ENCODE peak calls at places on chromosome 1, in eight cellular contexts. One of them, this sample, is unnamed.
A peak's percentile ranks its signal among the peaks of the same experiment; 100 is the strongest.

GRCh38 chr1:232943679-232944252 is 6.6 kb upstream of the NTPCR start:
- ATAC-seq in activated T-cell treated with anti-CD3 and anti-CD28 coated beads, Interleukin-2, amount 50 U/mL, for 72 hours: peak; percentile 62
- ATAC-seq in activated naive CD4-positive, alpha-beta T cell treated with anti-CD3 and anti-CD28 coated beads, Interleukin-2, amount 50 U/mL, for 72 hours: peak; percentile 78
- ATAC-seq in lung: no peak
- ATAC-seq in upper lobe of right lung: no peak
- ATAC-seq in activated CD8-positive, alpha-beta T cell treated with anti-CD3 and anti-CD28 coated beads, Interleukin-2, amount 10 ng/mL, durations not matched to agents 7 days and 5 days: no peak
- ATAC-seq in effector memory CD8-positive, alpha-beta T cell: no peak
- ATAC-seq in Right ventricle myocardium superior: no peak
- ATAC-seq in this sample: peak; percentile 78

GRCh38 chr1:3372317-3372716 is 82.1 kb upstream of the ARHGEF16 start:
- ATAC-seq in activated T-cell treated with anti-CD3 and anti-CD28 coated beads, Interleukin-2, amount 50 U/mL, for 72 hours: peak; percentile 79
- ATAC-seq in activated naive CD4-positive, alpha-beta T cell treated with anti-CD3 and anti-CD28 coated beads, Interleukin-2, amount 50 U/mL, for 72 hours: peak; percentile 59
- ATAC-seq in lung: no peak
- ATAC-seq in upper lobe of right lung: no peak
- ATAC-seq in activated CD8-positive, alpha-beta T cell treated with anti-CD3 and anti-CD28 coated beads, Interleukin-2, amount 10 ng/mL, durations not matched to agents 7 days and 5 days: peak; percentile 75
- ATAC-seq in effector memory CD8-positive, alpha-beta T cell: peak; percentile 78
- ATAC-seq in Right ventricle myocardium superior: no peak
- ATAC-seq in this sample: peak; percentile 76

GRCh38 chr1:167518331-167518700 is at the start of gene CD247:
- ATAC-seq in activated T-cell treated with anti-CD3 and anti-CD28 coated beads, Interleukin-2, amount 50 U/mL, for 72 hours: peak; percentile 43
- ATAC-seq in activated naive CD4-positive, alpha-beta T cell treated with anti-CD3 and anti-CD28 coated beads, Interleukin-2, amount 50 U/mL, for 72 hours: no peak
- ATAC-seq in lung: no peak
- ATAC-seq in upper lobe of right lung: peak; percentile 53
- ATAC-seq in activated CD8-positive, alpha-beta T cell treated with anti-CD3 and anti-CD28 coated beads, Interleukin-2, amount 10 ng/mL, durations not matched to agents 7 days and 5 days: peak; percentile 67
- ATAC-seq in effector memory CD8-positive, alpha-beta T cell: peak; percentile 73
- ATAC-seq in Right ventricle myocardium superior: no peak
- ATAC-seq in this sample: peak; percentile 41

GRCh38 chr1:46691997-46692790 is 20.5 kb downstream of the TEX38 start:
- ATAC-seq in activated T-cell treated with anti-CD3 and anti-CD28 coated beads, Interleukin-2, amount 50 U/mL, for 72 hours: no peak
- ATAC-seq in activated naive CD4-positive, alpha-beta T cell treated with anti-CD3 and anti-CD28 coated beads, Interleukin-2, amount 50 U/mL, for 72 hours: no peak
- ATAC-seq in lung: no peak
- ATAC-seq in upper lobe of right lung: no peak
- ATAC-seq in activated CD8-positive, alpha-beta T cell treated with anti-CD3 and anti-CD28 coated beads, Interleukin-2, amount 10 ng/mL, durations not matched to agents 7 days and 5 days: no peak
- ATAC-seq in effector memory CD8-positive, alpha-beta T cell: no peak
- ATAC-seq in Right ventricle myocardium superior: peak; percentile 32
- ATAC-seq in this sample: no peak

GRCh38 chr1:183589836-183590224 is 429 bp downstream of the NCF2 start:
- ATAC-seq in activated T-cell treated with anti-CD3 and anti-CD28 coated beads, Interleukin-2, amount 50 U/mL, for 72 hours: peak; percentile 2
- ATAC-seq in activated naive CD4-positive, alpha-beta T cell treated with anti-CD3 and anti-CD28 coated beads, Interleukin-2, amount 50 U/mL, for 72 hours: no peak
- ATAC-seq in lung: no peak
- ATAC-seq in upper lobe of right lung: peak; percentile 9
- ATAC-seq in activated CD8-positive, alpha-beta T cell treated with anti-CD3 and anti-CD28 coated beads, Interleukin-2, amount 10 ng/mL, durations not matched to agents 7 days and 5 days: no peak
- ATAC-seq in effector memory CD8-positive, alpha-beta T cell: no peak
- ATAC-seq in Right ventricle myocardium superior: no peak
- ATAC-seq in this sample: no peak

GRCh38 chr1:14660795-14661194 is 62.3 kb downstream of the KAZN start:
- ATAC-seq in activated T-cell treated with anti-CD3 and anti-CD28 coated beads, Interleukin-2, amount 50 U/mL, for 72 hours: no peak
- ATAC-seq in activated naive CD4-positive, alpha-beta T cell treated with anti-CD3 and anti-CD28 coated beads, Interleukin-2, amount 50 U/mL, for 72 hours: no peak
- ATAC-seq in lung: no peak
- ATAC-seq in upper lobe of right lung: no peak
- ATAC-seq in activated CD8-positive, alpha-beta T cell treated with anti-CD3 and anti-CD28 coated beads, Interleukin-2, amount 10 ng/mL, durations not matched to agents 7 days and 5 days: no peak
- ATAC-seq in effector memory CD8-positive, alpha-beta T cell: no peak
- ATAC-seq in Right ventricle myocardium superior: peak; percentile 58
- ATAC-seq in this sample: no peak

GRCh38 chr1:161037661-161038522 is 872 bp downstream of the TSTD1 start:
- ATAC-seq in activated T-cell treated with anti-CD3 and anti-CD28 coated beads, Interleukin-2, amount 50 U/mL, for 72 hours: no peak
- ATAC-seq in activated naive CD4-positive, alpha-beta T cell treated with anti-CD3 and anti-CD28 coated beads, Interleukin-2, amount 50 U/mL, for 72 hours: no peak
- ATAC-seq in lung: peak; percentile 34
- ATAC-seq in upper lobe of right lung: peak; percentile 22
- ATAC-seq in activated CD8-positive, alpha-beta T cell treated with anti-CD3 and anti-CD28 coated beads, Interleukin-2, amount 10 ng/mL, durations not matched to agents 7 days and 5 days: no peak
- ATAC-seq in effector memory CD8-positive, alpha-beta T cell: no peak
- ATAC-seq in Right ventricle myocardium superior: no peak
- ATAC-seq in this sample: no peak

GRCh38 chr1:1894354-1895049 is 3.6 kb upstream of the GNB1 start:
- ATAC-seq in activated T-cell treated with anti-CD3 and anti-CD28 coated beads, Interleukin-2, amount 50 U/mL, for 72 hours: no peak
- ATAC-seq in activated naive CD4-positive, alpha-beta T cell treated with anti-CD3 and anti-CD28 coated beads, Interleukin-2, amount 50 U/mL, for 72 hours: no peak
- ATAC-seq in lung: no peak
- ATAC-seq in upper lobe of right lung: peak; percentile 0
- ATAC-seq in activated CD8-positive, alpha-beta T cell treated with anti-CD3 and anti-CD28 coated beads, Interleukin-2, amount 10 ng/mL, durations not matched to agents 7 days and 5 days: no peak
- ATAC-seq in effector memory CD8-positive, alpha-beta T cell: no peak
- ATAC-seq in Right ventricle myocardium superior: peak; percentile 33
- ATAC-seq in this sample: no peak

GRCh38 chr1:31587720-31588423 is 11.6 kb downstream of the TINAGL1 start:
- ATAC-seq in activated T-cell treated with anti-CD3 and anti-CD28 coated beads, Interleukin-2, amount 50 U/mL, for 72 hours: peak; percentile 70
- ATAC-seq in activated naive CD4-positive, alpha-beta T cell treated with anti-CD3 and anti-CD28 coated beads, Interleukin-2, amount 50 U/mL, for 72 hours: peak; percentile 80
- ATAC-seq in lung: no peak
- ATAC-seq in upper lobe of right lung: peak; percentile 70
- ATAC-seq in activated CD8-positive, alpha-beta T cell treated with anti-CD3 and anti-CD28 coated beads, Interleukin-2, amount 10 ng/mL, durations not matched to agents 7 days and 5 days: peak; percentile 62
- ATAC-seq in effector memory CD8-positive, alpha-beta T cell: peak; percentile 44
- ATAC-seq in Right ventricle myocardium superior: peak; percentile 50
- ATAC-seq in this sample: peak; percentile 72

GRCh38 chr1:31703431-31704260 is at the start of gene COL16A1:
- ATAC-seq in activated T-cell treated with anti-CD3 and anti-CD28 coated beads, Interleukin-2, amount 50 U/mL, for 72 hours: no peak
- ATAC-seq in activated naive CD4-positive, alpha-beta T cell treated with anti-CD3 and anti-CD28 coated beads, Interleukin-2, amount 50 U/mL, for 72 hours: no peak
- ATAC-seq in lung: no peak
- ATAC-seq in upper lobe of right lung: peak; percentile 38
- ATAC-seq in activated CD8-positive, alpha-beta T cell treated with anti-CD3 and anti-CD28 coated beads, Interleukin-2, amount 10 ng/mL, durations not matched to agents 7 days and 5 days: no peak
- ATAC-seq in effector memory CD8-positive, alpha-beta T cell: no peak
- ATAC-seq in Right ventricle myocardium superior: peak; percentile 72
- ATAC-seq in this sample: no peak

GRCh38 chr1:64721135-64721534 is 23.7 kb upstream of the RAVER2 start:
- ATAC-seq in activated T-cell treated with anti-CD3 and anti-CD28 coated beads, Interleukin-2, amount 50 U/mL, for 72 hours: no peak
- ATAC-seq in activated naive CD4-positive, alpha-beta T cell treated with anti-CD3 and anti-CD28 coated beads, Interleukin-2, amount 50 U/mL, for 72 hours: no peak
- ATAC-seq in lung: no peak
- ATAC-seq in upper lobe of right lung: no peak
- ATAC-seq in activated CD8-positive, alpha-beta T cell treated with anti-CD3 and anti-CD28 coated beads, Interleukin-2, amount 10 ng/mL, durations not matched to agents 7 days and 5 days: no peak
- ATAC-seq in effector memory CD8-positive, alpha-beta T cell: no peak
- ATAC-seq in Right ventricle myocardium superior: no peak
- ATAC-seq in this sample: no peak

GRCh38 chr1:162855461-162856150 is 5.4 kb downstream of the CCDC190 start:
- ATAC-seq in activated T-cell treated with anti-CD3 and anti-CD28 coated beads, Interleukin-2, amount 50 U/mL, for 72 hours: no peak
- ATAC-seq in activated naive CD4-positive, alpha-beta T cell treated with anti-CD3 and anti-CD28 coated beads, Interleukin-2, amount 50 U/mL, for 72 hours: no peak
- ATAC-seq in lung: no peak
- ATAC-seq in upper lobe of right lung: no peak
- ATAC-seq in activated CD8-positive, alpha-beta T cell treated with anti-CD3 and anti-CD28 coated beads, Interleukin-2, amount 10 ng/mL, durations not matched to agents 7 days and 5 days: no peak
- ATAC-seq in effector memory CD8-positive, alpha-beta T cell: no peak
- ATAC-seq in Right ventricle myocardium superior: no peak
- ATAC-seq in this sample: no peak

GRCh38 chr1:167904641-167905040 is 9.3 kb downstream of the ADCY10 start:
- ATAC-seq in activated T-cell treated with anti-CD3 and anti-CD28 coated beads, Interleukin-2, amount 50 U/mL, for 72 hours: no peak
- ATAC-seq in activated naive CD4-positive, alpha-beta T cell treated with anti-CD3 and anti-CD28 coated beads, Interleukin-2, amount 50 U/mL, for 72 hours: no peak
- ATAC-seq in lung: peak; percentile 19
- ATAC-seq in upper lobe of right lung: peak; percentile 34
- ATAC-seq in activated CD8-positive, alpha-beta T cell treated with anti-CD3 and anti-CD28 coated beads, Interleukin-2, amount 10 ng/mL, durations not matched to agents 7 days and 5 days: no peak
- ATAC-seq in effector memory CD8-positive, alpha-beta T cell: no peak
- ATAC-seq in Right ventricle myocardium superior: no peak
- ATAC-seq in this sample: peak; percentile 19

GRCh38 chr1:1954831-1955441 is 35.9 kb upstream of the TMEM52 start:
- ATAC-seq in activated T-cell treated with anti-CD3 and anti-CD28 coated beads, Interleukin-2, amount 50 U/mL, for 72 hours: no peak
- ATAC-seq in activated naive CD4-positive, alpha-beta T cell treated with anti-CD3 and anti-CD28 coated beads, Interleukin-2, amount 50 U/mL, for 72 hours: no peak
- ATAC-seq in lung: no peak
- ATAC-seq in upper lobe of right lung: no peak
- ATAC-seq in activated CD8-positive, alpha-beta T cell treated with anti-CD3 and anti-CD28 coated beads, Interleukin-2, amount 10 ng/mL, durations not matched to agents 7 days and 5 days: no peak
- ATAC-seq in effector memory CD8-positive, alpha-beta T cell: peak; percentile 26
- ATAC-seq in Right ventricle myocardium superior: no peak
- ATAC-seq in this sample: peak; percentile 45

GRCh38 chr1:241622708-241623107 is 17.5 kb downstream of the CHML start:
- ATAC-seq in activated T-cell treated with anti-CD3 and anti-CD28 coated beads, Interleukin-2, amount 50 U/mL, for 72 hours: no peak
- ATAC-seq in activated naive CD4-positive, alpha-beta T cell treated with anti-CD3 and anti-CD28 coated beads, Interleukin-2, amount 50 U/mL, for 72 hours: no peak
- ATAC-seq in lung: no peak
- ATAC-seq in upper lobe of right lung: peak; percentile 75
- ATAC-seq in activated CD8-positive, alpha-beta T cell treated with anti-CD3 and anti-CD28 coated beads, Interleukin-2, amount 10 ng/mL, durations not matched to agents 7 days and 5 days: no peak
- ATAC-seq in effector memory CD8-positive, alpha-beta T cell: no peak
- ATAC-seq in Right ventricle myocardium superior: peak; percentile 45
- ATAC-seq in this sample: no peak

GRCh38 chr1:97599447-97599846 is 321.4 kb downstream of the DPYD start:
- ATAC-seq in activated T-cell treated with anti-CD3 and anti-CD28 coated beads, Interleukin-2, amount 50 U/mL, for 72 hours: peak; percentile 98
- ATAC-seq in activated naive CD4-positive, alpha-beta T cell treated with anti-CD3 and anti-CD28 coated beads, Interleukin-2, amount 50 U/mL, for 72 hours: peak; percentile 90
- ATAC-seq in lung: no peak
- ATAC-seq in upper lobe of right lung: no peak
- ATAC-seq in activated CD8-positive, alpha-beta T cell treated with anti-CD3 and anti-CD28 coated beads, Interleukin-2, amount 10 ng/mL, durations not matched to agents 7 days and 5 days: no peak
- ATAC-seq in effector memory CD8-positive, alpha-beta T cell: no peak
- ATAC-seq in Right ventricle myocardium superior: no peak
- ATAC-seq in this sample: peak; percentile 86

GRCh38 chr1:236397173-236397759 is 3.2 kb downstream of the EDARADD start:
- ATAC-seq in activated T-cell treated with anti-CD3 and anti-CD28 coated beads, Interleukin-2, amount 50 U/mL, for 72 hours: no peak
- ATAC-seq in activated naive CD4-positive, alpha-beta T cell treated with anti-CD3 and anti-CD28 coated beads, Interleukin-2, amount 50 U/mL, for 72 hours: no peak
- ATAC-seq in lung: no peak
- ATAC-seq in upper lobe of right lung: no peak
- ATAC-seq in activated CD8-positive, alpha-beta T cell treated with anti-CD3 and anti-CD28 coated beads, Interleukin-2, amount 10 ng/mL, durations not matched to agents 7 days and 5 days: no peak
- ATAC-seq in effector memory CD8-positive, alpha-beta T cell: no peak
- ATAC-seq in Right ventricle myocardium superior: no peak
- ATAC-seq in this sample: no peak

GRCh38 chr1:224735159-224735558 is 119.0 kb downstream of the CNIH3 start:
- ATAC-seq in activated T-cell treated with anti-CD3 and anti-CD28 coated beads, Interleukin-2, amount 50 U/mL, for 72 hours: peak; percentile 49
- ATAC-seq in activated naive CD4-positive, alpha-beta T cell treated with anti-CD3 and anti-CD28 coated beads, Interleukin-2, amount 50 U/mL, for 72 hours: peak; percentile 59
- ATAC-seq in lung: no peak
- ATAC-seq in upper lobe of right lung: no peak
- ATAC-seq in activated CD8-positive, alpha-beta T cell treated with anti-CD3 and anti-CD28 coated beads, Interleukin-2, amount 10 ng/mL, durations not matched to agents 7 days and 5 days: peak; percentile 79
- ATAC-seq in effector memory CD8-positive, alpha-beta T cell: no peak
- ATAC-seq in Right ventricle myocardium superior: no peak
- ATAC-seq in this sample: peak; percentile 46

GRCh38 chr1:246632584-246633168 is 66.4 kb downstream of the CNST start:
- ATAC-seq in activated T-cell treated with anti-CD3 and anti-CD28 coated beads, Interleukin-2, amount 50 U/mL, for 72 hours: no peak
- ATAC-seq in activated naive CD4-positive, alpha-beta T cell treated with anti-CD3 and anti-CD28 coated beads, Interleukin-2, amount 50 U/mL, for 72 hours: no peak
- ATAC-seq in lung: peak; percentile 63
- ATAC-seq in upper lobe of right lung: peak; percentile 82
- ATAC-seq in activated CD8-positive, alpha-beta T cell treated with anti-CD3 and anti-CD28 coated beads, Interleukin-2, amount 10 ng/mL, durations not matched to agents 7 days and 5 days: no peak
- ATAC-seq in effector memory CD8-positive, alpha-beta T cell: no peak
- ATAC-seq in Right ventricle myocardium superior: no peak
- ATAC-seq in this sample: no peak

GRCh38 chr1:50774759-50775351 is 185.2 kb downstream of the FAF1 start:
- ATAC-seq in activated T-cell treated with anti-CD3 and anti-CD28 coated beads, Interleukin-2, amount 50 U/mL, for 72 hours: no peak
- ATAC-seq in activated naive CD4-positive, alpha-beta T cell treated with anti-CD3 and anti-CD28 coated beads, Interleukin-2, amount 50 U/mL, for 72 hours: no peak
- ATAC-seq in lung: no peak
- ATAC-seq in upper lobe of right lung: peak; percentile 70
- ATAC-seq in activated CD8-positive, alpha-beta T cell treated with anti-CD3 and anti-CD28 coated beads, Interleukin-2, amount 10 ng/mL, durations not matched to agents 7 days and 5 days: peak; percentile 58
- ATAC-seq in effector memory CD8-positive, alpha-beta T cell: no peak
- ATAC-seq in Right ventricle myocardium superior: peak; percentile 61
- ATAC-seq in this sample: no peak

GRCh38 chr1:53672785-53673184 is 66.2 kb downstream of the GLIS1 start:
- ATAC-seq in activated T-cell treated with anti-CD3 and anti-CD28 coated beads, Interleukin-2, amount 50 U/mL, for 72 hours: no peak
- ATAC-seq in activated naive CD4-positive, alpha-beta T cell treated with anti-CD3 and anti-CD28 coated beads, Interleukin-2, amount 50 U/mL, for 72 hours: no peak
- ATAC-seq in lung: no peak
- ATAC-seq in upper lobe of right lung: no peak
- ATAC-seq in activated CD8-positive, alpha-beta T cell treated with anti-CD3 and anti-CD28 coated beads, Interleukin-2, amount 10 ng/mL, durations not matched to agents 7 days and 5 days: no peak
- ATAC-seq in effector memory CD8-positive, alpha-beta T cell: no peak
- ATAC-seq in Right ventricle myocardium superior: peak; percentile 66
- ATAC-seq in this sample: no peak

GRCh38 chr1:97082160-97082848 is 360.7 kb downstream of the PTBP2 start:
- ATAC-seq in activated T-cell treated with anti-CD3 and anti-CD28 coated beads, Interleukin-2, amount 50 U/mL, for 72 hours: no peak
- ATAC-seq in activated naive CD4-positive, alpha-beta T cell treated with anti-CD3 and anti-CD28 coated beads, Interleukin-2, amount 50 U/mL, for 72 hours: no peak
- ATAC-seq in lung: no peak
- ATAC-seq in upper lobe of right lung: no peak
- ATAC-seq in activated CD8-positive, alpha-beta T cell treated with anti-CD3 and anti-CD28 coated beads, Interleukin-2, amount 10 ng/mL, durations not matched to agents 7 days and 5 days: no peak
- ATAC-seq in effector memory CD8-positive, alpha-beta T cell: no peak
- ATAC-seq in Right ventricle myocardium superior: no peak
- ATAC-seq in this sample: no peak

GRCh38 chr1:203048086-203048485 is 21.8 kb downstream of the PPFIA4 start:
- ATAC-seq in activated T-cell treated with anti-CD3 and anti-CD28 coated beads, Interleukin-2, amount 50 U/mL, for 72 hours: no peak
- ATAC-seq in activated naive CD4-positive, alpha-beta T cell treated with anti-CD3 and anti-CD28 coated beads, Interleukin-2, amount 50 U/mL, for 72 hours: no peak
- ATAC-seq in lung: no peak
- ATAC-seq in upper lobe of right lung: no peak
- ATAC-seq in activated CD8-positive, alpha-beta T cell treated with anti-CD3 and anti-CD28 coated beads, Interleukin-2, amount 10 ng/mL, durations not matched to agents 7 days and 5 days: no peak
- ATAC-seq in effector memory CD8-positive, alpha-beta T cell: no peak
- ATAC-seq in Right ventricle myocardium superior: no peak
- ATAC-seq in this sample: no peak

GRCh38 chr1:42730988-42731387 is 9.0 kb downstream of the CLDN19 start:
- ATAC-seq in activated T-cell treated with anti-CD3 and anti-CD28 coated beads, Interleukin-2, amount 50 U/mL, for 72 hours: peak; percentile 83
- ATAC-seq in activated naive CD4-positive, alpha-beta T cell treated with anti-CD3 and anti-CD28 coated beads, Interleukin-2, amount 50 U/mL, for 72 hours: peak; percentile 85
- ATAC-seq in lung: no peak
- ATAC-seq in upper lobe of right lung: no peak
- ATAC-seq in activated CD8-positive, alpha-beta T cell treated with anti-CD3 and anti-CD28 coated beads, Interleukin-2, amount 10 ng/mL, durations not matched to agents 7 days and 5 days: no peak
- ATAC-seq in effector memory CD8-positive, alpha-beta T cell: no peak
- ATAC-seq in Right ventricle myocardium superior: no peak
- ATAC-seq in this sample: peak; percentile 88

GRCh38 chr1:84769636-84770035 is 79.4 kb upstream of the SSX2IP start:
- ATAC-seq in activated T-cell treated with anti-CD3 and anti-CD28 coated beads, Interleukin-2, amount 50 U/mL, for 72 hours: no peak
- ATAC-seq in activated naive CD4-positive, alpha-beta T cell treated with anti-CD3 and anti-CD28 coated beads, Interleukin-2, amount 50 U/mL, for 72 hours: no peak
- ATAC-seq in lung: no peak
- ATAC-seq in upper lobe of right lung: no peak
- ATAC-seq in activated CD8-positive, alpha-beta T cell treated with anti-CD3 and anti-CD28 coated beads, Interleukin-2, amount 10 ng/mL, durations not matched to agents 7 days and 5 days: no peak
- ATAC-seq in effector memory CD8-positive, alpha-beta T cell: no peak
- ATAC-seq in Right ventricle myocardium superior: no peak
- ATAC-seq in this sample: no peak

GRCh38 chr1:43841511-43841910 is 92.1 kb upstream of the ARTN start:
- ATAC-seq in activated T-cell treated with anti-CD3 and anti-CD28 coated beads, Interleukin-2, amount 50 U/mL, for 72 hours: no peak
- ATAC-seq in activated naive CD4-positive, alpha-beta T cell treated with anti-CD3 and anti-CD28 coated beads, Interleukin-2, amount 50 U/mL, for 72 hours: no peak
- ATAC-seq in lung: no peak
- ATAC-seq in upper lobe of right lung: no peak
- ATAC-seq in activated CD8-positive, alpha-beta T cell treated with anti-CD3 and anti-CD28 coated beads, Interleukin-2, amount 10 ng/mL, durations not matched to agents 7 days and 5 days: no peak
- ATAC-seq in effector memory CD8-positive, alpha-beta T cell: no peak
- ATAC-seq in Right ventricle myocardium superior: no peak
- ATAC-seq in this sample: no peak